ENCODE peak calls at places on chromosomes 4 and X, in nine cellular contexts. H is immature natural killer cell; S is NCI-H446 treated with DMSO at 0.1 percent for 48 hours; P is T-helper 1 cell; Y is lower lobe of right lung; J is HT-29; L is stimulated activated CD4-positive, alpha-beta T cell treated with anti-CD3 and anti-CD28 coated beads, Interleukin-2, amount 100 ng/mL, for 48 hours; Q is head of caudate nucleus; V is stomach. I is an unnamed sample.

GRCh38 chr4:84994280-84994679 is 27.8 kb upstream of the WDFY3 start:
- DNase-seq in S (no peak), Y (no peak), V (no peak), Q (no peak), P (no peak), H (no peak), L (no peak), J (peak; percentile 3), I (no peak)

GRCh38 chr4:184396001-184396400 is 78.3 kb downstream of the IRF2 start:
- DNase-seq in H (no peak), V (no peak), Q (no peak), P (no peak), J (no peak), Y (no peak), S (no peak), L (no peak), I (no peak)

GRCh38 chrX:747176-747575 is 116.6 kb downstream of the SHOX start:
- DNase-seq in Y (no peak), J (no peak), L (no peak), V (no peak), S (no peak), P (no peak), H (no peak), Q (no peak), I (no peak)

GRCh38 chrX:125439194-125439849 is 119.7 kb downstream of the TEX13C start:
- DNase-seq in Y (no peak), L (no peak), Q (no peak), H (no peak), J (no peak), V (no peak), P (no peak), S (no peak), I (no peak)

GRCh38 chr4:827209-828081 is 1.5 kb upstream of the CPLX1 start:
- DNase-seq in J (no peak), S (no peak), L (no peak), V (no peak), H (no peak), Y (peak; percentile 22), Q (no peak), P (no peak), I (no peak)

GRCh38 chr4:35166437-35166836 is 1077.9 kb downstream of the ARAP2 start:
- DNase-seq in P (no peak), L (no peak), J (peak; percentile 8), Y (no peak), Q (no peak), V (no peak), H (no peak), S (no peak), I (no peak)

GRCh38 chrX:138765061-138765460 is 53.5 kb upstream of the FGF13 start:
- DNase-seq in P (no peak), V (no peak), Y (no peak), Q (no peak), S (no peak), J (no peak), H (no peak), L (no peak), I (no peak)

GRCh38 chr4:3868841-3869572 is 102.8 kb downstream of the ADRA2C start:
- DNase-seq in L (no peak), S (no peak), V (no peak), P (no peak), Y (no peak), H (no peak), Q (no peak), J (no peak), I (no peak)

GRCh38 chr4:177008836-177009501 is 216.2 kb upstream of the VEGFC start:
- DNase-seq in S (no peak), J (no peak), L (no peak), Q (no peak), H (no peak), V (no peak), Y (no peak), P (no peak), I (no peak)

GRCh38 chr4:8817081-8817812 is 54.4 kb downstream of the HMX1 start:
- DNase-seq in J (no peak), P (no peak), S (no peak), Y (peak; percentile 32), Q (peak; percentile 11), V (peak; percentile 13), H (no peak), L (no peak), I (no peak)

GRCh38 chr4:114257516-114257915 is 278.1 kb upstream of the ARSJ start:
- DNase-seq in H (no peak), P (no peak), Q (no peak), J (no peak), V (no peak), Y (no peak), S (no peak), L (no peak), I (no peak)

GRCh38 chrX:14630724-14631123 is 101.4 kb downstream of the GLRA2 start:
- DNase-seq in V (no peak), Y (no peak), P (no peak), J (peak; percentile 5), L (no peak), H (no peak), Q (no peak), S (no peak), I (no peak)

GRCh38 chr4:41701961-41702360 is 46.6 kb downstream of the PHOX2B start:
- DNase-seq in V (no peak), Y (no peak), P (no peak), H (no peak), J (no peak), Q (no peak), L (no peak), S (no peak), I (no peak)

GRCh38 chr4:16289872-16290554 is 63.7 kb upstream of the TAPT1 start:
- DNase-seq in H (no peak), S (no peak), Q (no peak), L (no peak), Y (no peak), P (no peak), V (no peak), J (peak; percentile 66), I (peak; percentile 64)

GRCh38 chr4:154164931-154165839 is 326.4 kb downstream of the DCHS2 start:
- DNase-seq in V (no peak), Y (no peak), P (no peak), L (peak; percentile 22), J (no peak), H (no peak), Q (no peak), S (no peak), I (no peak)

GRCh38 chr4:2643555-2643954 is 107.1 kb downstream of the FAM193A start:
- DNase-seq in H (no peak), J (no peak), Q (peak; percentile 4), P (no peak), V (peak; percentile 8), L (no peak), Y (peak; percentile 6), S (no peak), I (no peak)

GRCh38 chrX:17375631-17376380 is 806 bp downstream of the NHS start:
- DNase-seq in H (no peak), Q (no peak), Y (no peak), L (no peak), J (peak; percentile 34), P (no peak), S (no peak), V (peak; percentile 33), I (peak; percentile 43)

GRCh38 chrX:103157511-103158316 is 57.2 kb upstream of the BEX4 start:
- DNase-seq in P (no peak), V (no peak), J (peak; percentile 66), Y (no peak), H (no peak), S (no peak), Q (no peak), L (peak; percentile 20), I (peak; percentile 72)

I was measured in cardiac muscle cell.